ENCODE peak calls at places on chromosomes 13 and 19, in four cellular contexts. A, B, O and E are unnamed samples.

GRCh38 chr13:45120967-45121366 is 657 bp downstream of the GTF2F2 start:
- DNase-seq in A (no peak), B (peak), O (no peak), E (peak)

GRCh38 chr19:16338470-16339360 is 14.1 kb downstream of the KLF2 start:
- DNase-seq in A (no peak), B (peak), O (peak), E (peak)

GRCh38 chr13:77810891-77811290 is 107.7 kb downstream of the EDNRB start:
- DNase-seq in A (no peak), B (no peak), O (no peak), E (no peak)

GRCh38 chr13:86906458-86906857 is 764.7 kb upstream of the SLITRK5 start:
- DNase-seq in A (no peak), B (peak), O (no peak), E (no peak)

GRCh38 chr13:26508885-26509284 is 48.6 kb upstream of the WASF3 start:
- DNase-seq in A (no peak), B (peak), O (no peak), E (no peak)

GRCh38 chr19:29622191-29623070 is 16.3 kb downstream of the POP4 start:
- DNase-seq in A (no peak), B (peak), O (no peak), E (peak)

GRCh38 chr19:35846038-35846668 is 6.2 kb downstream of the NPHS1 start:
- DNase-seq in A (no peak), B (peak), O (peak), E (no peak)

GRCh38 chr19:15187026-15188007 is 13.5 kb downstream of the NOTCH3 start:
- DNase-seq in A (no peak), B (no peak), O (peak), E (no peak)

DNA sequence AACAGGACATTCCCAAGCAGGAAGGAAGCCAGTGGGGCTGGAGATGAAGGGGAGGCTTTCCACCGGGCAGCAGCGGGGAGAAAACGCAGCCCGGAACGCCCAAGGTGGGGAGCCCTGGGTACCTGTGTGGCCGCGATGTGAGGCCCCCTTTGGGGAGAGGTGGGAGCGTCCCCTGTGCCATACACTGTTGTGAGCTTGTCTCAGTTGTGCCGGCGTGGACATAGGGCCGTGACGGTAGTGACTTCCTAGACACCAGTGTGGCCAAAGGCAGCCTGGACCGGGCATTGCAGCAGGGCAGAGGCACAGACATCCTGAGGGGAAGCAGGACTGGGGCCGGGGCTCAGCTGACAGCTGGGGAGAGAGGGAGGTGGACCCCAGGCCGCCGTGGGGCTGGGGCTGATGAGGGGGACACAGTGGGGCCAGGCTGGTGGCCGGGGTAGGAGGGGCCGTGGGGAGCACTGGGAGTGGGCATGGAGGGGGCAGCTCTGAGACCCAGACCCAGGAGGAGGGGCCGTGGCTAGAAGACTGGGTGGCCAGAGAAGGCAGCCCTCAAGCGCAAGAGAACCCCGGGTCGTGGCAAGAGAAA is 38.5 kb upstream of the TFDP1 start:
- DNase-seq in A (no peak), B (no peak), O (no peak), E (no peak)
- H3K4me3 ChIP-seq in A (no peak), B (no peak), O (no peak), E (no peak)

GRCh38 chr19:12838182-12838890 is at the start of gene MAST1:
- DNase-seq in A (no peak), B (no peak), O (peak), E (peak)
- TF ChIP-seq CTCF in A (peak), B (peak), O (peak), E (peak)

DNA sequence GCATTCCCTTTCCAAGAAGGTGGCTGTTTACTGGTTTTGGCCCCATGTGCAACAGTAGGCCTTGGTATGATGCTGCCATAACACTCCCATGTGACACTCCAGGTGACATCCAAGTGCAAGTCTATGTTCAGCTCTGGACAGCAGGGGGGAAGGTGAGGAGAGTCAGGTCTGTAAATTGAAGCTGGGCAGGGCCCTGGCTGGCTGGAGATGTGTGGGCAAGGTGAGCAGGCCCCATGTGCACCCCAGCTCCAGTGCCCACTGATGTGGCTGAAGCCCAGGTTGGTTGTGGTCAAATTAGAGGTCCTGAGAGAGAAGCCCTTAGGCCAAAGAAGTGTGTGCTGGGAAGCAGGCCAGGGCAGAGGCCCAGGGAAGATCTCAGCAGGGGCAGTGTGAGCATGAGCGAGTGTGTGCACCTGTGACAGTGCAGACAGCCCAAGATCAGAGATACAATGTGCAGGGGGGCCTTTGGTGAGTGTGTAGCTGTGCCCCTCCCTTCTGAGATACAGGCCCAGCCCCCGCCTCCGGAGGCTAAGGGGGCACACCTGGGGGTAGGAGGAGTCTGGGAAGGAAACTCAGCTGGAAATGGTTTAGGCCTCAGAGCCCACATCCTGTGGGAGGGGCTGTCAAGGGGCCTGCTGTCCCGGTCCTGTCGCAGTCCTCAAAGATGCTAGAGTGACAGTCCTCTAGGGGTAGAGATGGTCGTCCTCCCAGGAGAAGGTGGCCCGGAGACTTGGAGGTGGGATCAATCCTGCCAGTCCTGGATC is 18.6 kb downstream of the DEDD2 start:
- DNase-seq in A (peak), B (no peak), O (peak), E (peak)
- H3K4me3 ChIP-seq in A (peak), B (no peak), O (no peak), E (peak)

GRCh38 chr13:51793570-51794273 is 10.2 kb downstream of the DHRS12 start:
- DNase-seq in A (no peak), B (peak), O (no peak), E (peak)
- TF ChIP-seq CTCF in A (no peak), B (no peak), O (no peak), E (no peak)

GRCh38 chr19:50607874-50608785 is 31.6 kb downstream of the SYT3 start:
- DNase-seq in A (peak), B (peak), O (peak), E (peak)
- H3K4me3 ChIP-seq in A (no peak), B (no peak), O (peak), E (no peak)

DNA sequence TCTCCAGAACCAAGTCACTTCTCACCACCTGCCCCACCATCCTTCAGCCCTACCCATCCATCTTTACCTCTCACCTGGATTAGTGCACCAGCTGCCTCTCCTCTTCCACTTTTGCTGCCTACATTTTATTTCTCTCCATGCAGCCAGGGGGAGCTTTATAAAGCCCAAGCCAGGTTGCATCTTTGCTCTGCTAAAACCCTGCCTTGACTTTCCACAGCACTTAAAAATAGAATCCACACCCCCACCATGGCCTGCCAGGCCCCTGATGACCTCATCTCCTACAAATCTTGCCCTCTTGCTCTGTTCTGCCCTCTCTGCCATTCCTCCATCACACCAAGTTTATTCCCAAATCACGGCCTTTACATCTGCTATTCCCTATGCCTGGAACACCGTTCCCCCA is 1.8 kb downstream of the HOOK2 start:
- DNase-seq in A (no peak), B (peak), O (no peak), E (no peak)
- TF ChIP-seq CTCF in A (no peak), B (peak), O (peak), E (peak)